ENCODE peak calls at places on chromosomes 1 and 21, in five cellular contexts. U is K562, G is endothelial cell of umbilical vein, A is HepG2, B is A549. C is an unnamed sample.

GRCh38 chr1:19640363-19641316 is 3.5 kb upstream of the NBL1 start:
- DNase-seq in G (peak), A (peak), B (peak), U (no peak), C (no peak)

GRCh38 chr1:61076728-61077675 is 5.4 kb upstream of the NFIA start:
- DNase-seq in A (peak), B (peak), G (peak), U (peak), C (peak)

GRCh38 chr1:50591598-50591997 is 168.4 kb upstream of the DMRTA2 start:
- DNase-seq in G (no peak), A (no peak), B (no peak), U (no peak), C (no peak)

GRCh38 chr1:204565617-204566582 is 49.7 kb downstream of the MDM4 start:
- DNase-seq in U (peak), B (peak), G (peak), A (peak), C (peak)

GRCh38 chr1:71019248-71019647 is 28.4 kb downstream of the PTGER3 start:
- DNase-seq in A (no peak), U (no peak), B (no peak), G (no peak), C (no peak)

GRCh38 chr1:26696645-26697440 is 1.0 kb downstream of the ARID1A start:
- DNase-seq in U (peak), B (no peak), G (no peak), A (no peak), C (peak)

GRCh38 chr1:236151739-236152424 is 9.5 kb downstream of the GPR137B start:
- DNase-seq in G (no peak), U (no peak), B (no peak), A (no peak), C (no peak)

GRCh38 chr1:214370585-214370984 is 89.6 kb downstream of the SMYD2 start:
- DNase-seq in A (no peak), B (no peak), G (no peak), U (no peak), C (no peak)

GRCh38 chr21:39710866-39711265 is 34.1 kb upstream of the IGSF5 start:
- DNase-seq in A (no peak), G (no peak), B (no peak), U (no peak), C (no peak)

GRCh38 chr21:37848721-37849490 is 67.4 kb downstream of the KCNJ6 start:
- DNase-seq in A (no peak), G (no peak), U (no peak), B (no peak), C (no peak)

GRCh38 chr1:184967045-184967444 is 7.3 kb downstream of the NIBAN1 start:
- DNase-seq in A (no peak), G (no peak), U (no peak), B (no peak), C (no peak)

GRCh38 chr1:202150607-202151006 is 6.1 kb upstream of the ARL8A start:
- DNase-seq in U (no peak), A (no peak), G (no peak), B (no peak), C (peak)

GRCh38 chr1:111559736-111560279 is 56.4 kb upstream of the ADORA3 start:
- DNase-seq in G (no peak), U (no peak), B (no peak), A (peak), C (no peak)

GRCh38 chr1:172134087-172134731 is 286.3 kb upstream of the C1orf105 start:
- DNase-seq in U (no peak), A (no peak), B (no peak), G (no peak), C (no peak)

GRCh38 chr1:111570781-111571181 is 48.8 kb upstream of the RAP1A start:
- DNase-seq in A (no peak), U (peak), G (no peak), B (no peak), C (peak)

GRCh38 chr1:102120910-102121309 is 124.2 kb upstream of the OLFM3 start:
- DNase-seq in A (no peak), U (no peak), G (no peak), B (no peak), C (no peak)

GRCh38 chr1:16253332-16253922 is 16.4 kb upstream of the CPLANE2 start:
- DNase-seq in A (no peak), U (no peak), G (no peak), B (no peak), C (no peak)

GRCh38 chr1:98203461-98203860 is 282.6 kb upstream of the DPYD start:
- DNase-seq in U (no peak), G (no peak), A (no peak), B (no peak), C (no peak)

GRCh38 chr1:113276507-113276906 is 113.8 kb upstream of the MAGI3 start:
- DNase-seq in B (no peak), G (no peak), U (no peak), A (no peak), C (no peak)

GRCh38 chr1:113278777-113279176 is 111.5 kb upstream of the MAGI3 start:
- DNase-seq in B (no peak), A (no peak), U (no peak), G (no peak), C (no peak)

GRCh38 chr1:113275083-113275482 is 115.2 kb upstream of the MAGI3 start:
- DNase-seq in U (no peak), B (no peak), G (no peak), A (no peak), C (no peak)

GRCh38 chr1:113278371-113278770 is 111.9 kb upstream of the MAGI3 start:
- DNase-seq in G (no peak), U (no peak), A (no peak), B (no peak), C (no peak)

DNA sequence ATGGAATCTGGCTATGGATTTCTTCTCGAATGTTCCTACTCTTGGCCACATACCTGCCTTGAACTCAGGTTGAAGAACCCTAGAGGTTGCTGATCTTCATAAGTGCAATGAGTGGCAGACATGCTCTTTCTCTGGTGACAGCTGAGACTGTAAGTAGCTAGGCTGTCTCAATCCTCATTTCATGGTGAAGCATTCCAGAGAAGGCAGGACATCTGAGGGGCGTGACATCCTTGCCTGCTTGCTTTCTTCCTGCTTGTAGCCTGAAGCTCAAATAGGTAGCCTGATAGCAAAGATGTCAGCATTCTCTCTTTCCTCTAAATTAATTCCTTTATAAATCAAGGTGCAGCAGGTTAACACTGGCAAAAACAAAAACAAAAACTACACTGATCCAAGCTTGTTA is 114.6 kb upstream of the MAGI3 start:
- DNase-seq in A (no peak), B (no peak), G (no peak), U (no peak), C (no peak)
- TF ChIP-seq MYC in A (no peak), B (no peak), G (no peak), U (no peak), C (no peak)

DNA sequence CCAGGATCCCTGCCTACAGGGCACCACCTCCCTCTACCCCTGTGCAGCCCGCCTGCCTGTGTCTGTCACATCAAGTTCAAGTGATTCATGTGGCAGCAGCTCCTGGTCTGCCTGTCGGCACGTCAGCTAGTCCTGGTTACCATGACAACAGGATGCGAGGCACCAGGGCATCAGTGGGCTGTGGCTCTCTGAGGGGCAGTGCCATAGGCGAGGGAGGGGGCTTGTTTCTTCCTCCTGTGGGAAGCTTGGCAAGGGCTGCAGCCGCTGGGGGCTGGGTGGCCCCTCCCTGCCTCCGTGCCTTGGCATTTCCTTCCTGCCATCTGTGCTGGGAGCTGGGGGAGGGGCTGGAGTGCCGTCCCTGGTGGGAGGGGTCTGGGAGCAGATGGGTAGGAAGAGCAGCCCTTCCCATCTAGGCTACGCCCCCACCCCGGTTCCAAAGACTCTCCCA is 43.1 kb downstream of the FOXO6 start:
- DNase-seq in A (no peak), G (peak), U (no peak), B (peak), C (peak)
- TF ChIP-seq MYC in A (no peak), G (no peak), U (no peak), B (no peak), C (no peak)

GRCh38 chr1:59699227-59699847 is 115.4 kb upstream of the HOOK1 start:
- DNase-seq in A (peak), B (peak), G (peak), U (peak), C (peak)

GRCh38 chr1:59698386-59698785 is 116.4 kb upstream of the HOOK1 start:
- DNase-seq in U (no peak), A (no peak), B (no peak), G (no peak), C (peak)

GRCh38 chr1:59695301-59695700 is 119.4 kb upstream of the HOOK1 start:
- DNase-seq in G (no peak), B (no peak), A (no peak), U (no peak), C (no peak)

GRCh38 chr1:59696421-59697115 is 118.2 kb upstream of the HOOK1 start:
- DNase-seq in A (no peak), U (no peak), B (no peak), G (no peak), C (peak)

GRCh38 chr1:59697138-59697811 is 117.5 kb upstream of the HOOK1 start:
- DNase-seq in B (no peak), G (peak), A (peak), U (no peak), C (peak)
- TF ChIP-seq MYC in B (no peak), G (no peak), A (no peak), U (no peak), C (no peak)

GRCh38 chr21:35646606-35647005 is 413.7 kb downstream of the SETD4 start:
- DNase-seq in A (no peak), B (no peak), U (no peak), G (no peak), C (no peak)

GRCh38 chr21:35651166-35651565 is 409.2 kb downstream of the SETD4 start:
- DNase-seq in B (no peak), G (no peak), A (no peak), U (no peak), C (no peak)

GRCh38 chr21:35648512-35648911 is 411.8 kb downstream of the SETD4 start:
- DNase-seq in U (no peak), A (no peak), G (no peak), B (no peak), C (peak)

GRCh38 chr21:35652196-35652595 is 408.1 kb downstream of the SETD4 start:
- DNase-seq in U (no peak), A (no peak), B (no peak), G (no peak), C (no peak)

GRCh38 chr21:35649186-35649585 is 411.1 kb downstream of the SETD4 start:
- DNase-seq in G (peak), A (no peak), B (no peak), U (no peak), C (no peak)
- TF ChIP-seq MYC in G (no peak), A (no peak), B (no peak), U (no peak), C (no peak)

GRCh38 chr1:211329764-211330201 is 3.1 kb downstream of the TRAF5 start:
- DNase-seq in B (no peak), G (no peak), U (no peak), A (no peak), C (no peak)
- TF ChIP-seq MYC in B (no peak), G (no peak), U (no peak), A (no peak), C (no peak)

DNA sequence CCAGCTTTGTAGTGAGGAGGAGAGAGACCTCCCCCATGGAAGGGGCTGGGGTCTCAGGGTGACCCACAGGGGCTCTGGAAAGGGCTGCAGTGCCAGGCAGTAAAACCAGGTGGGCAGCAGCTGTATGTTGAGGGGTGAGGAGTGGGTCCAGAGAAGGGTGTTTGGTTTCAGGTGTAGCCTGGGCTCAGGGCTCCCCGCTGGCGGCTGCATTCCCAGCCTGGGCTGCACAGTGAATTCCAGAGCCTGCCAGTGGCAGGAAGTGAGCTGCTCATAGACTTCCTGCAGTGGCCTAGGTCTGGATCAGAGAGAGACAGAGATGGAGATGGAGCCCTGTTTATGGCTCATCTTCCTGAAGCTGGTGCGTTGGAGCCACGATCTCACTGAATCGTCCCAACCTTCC is 356.4 kb downstream of the PTPRU start:
- DNase-seq in A (no peak), B (no peak), U (no peak), G (no peak), C (no peak)
- TF ChIP-seq MYC in A (no peak), B (no peak), U (no peak), G (no peak), C (no peak)

GRCh38 chr1:222286039-222286438 is 261.9 kb downstream of the HHIPL2 start:
- DNase-seq in B (no peak), G (no peak), U (no peak), A (no peak), C (no peak)
- TF ChIP-seq MYC in B (no peak), G (no peak), U (no peak), A (no peak), C (no peak)

GRCh38 chr1:21663251-21663950 is 5.8 kb downstream of the RAP1GAP start:
- DNase-seq in B (no peak), U (peak), G (no peak), A (no peak), C (no peak)
- TF ChIP-seq MYC in B (no peak), U (no peak), G (no peak), A (no peak), C (no peak)

GRCh38 chr1:228393811-228394570 is 12.6 kb downstream of the TRIM11 start:
- DNase-seq in G (no peak), B (no peak), U (no peak), A (no peak), C (no peak)
- TF ChIP-seq MYC in G (no peak), B (no peak), U (no peak), A (no peak), C (no peak)

C was measured in NB4.